ENCODE peak calls at places on chromosome 12, in nine cellular contexts. T, F, X, I, M, Z, W, A and O are unnamed samples.

GRCh38 chr12:2248087-2248900 is 195.5 kb downstream of the CACNA1C start:
- DNase-seq in T (no peak), F (no peak), X (no peak), I (no peak), M (peak), Z (no peak), W (no peak), A (no peak), O (no peak)

GRCh38 chr12:6791931-6792520 is 2.7 kb downstream of the CD4 start:
- DNase-seq in T (no peak), F (no peak), X (no peak), I (peak), M (no peak), Z (no peak), W (no peak), A (no peak), O (no peak)

GRCh38 chr12:29333178-29333577 is 47.8 kb downstream of the ERGIC2 start:
- DNase-seq in T (no peak), F (no peak), X (no peak), I (no peak), M (no peak), Z (no peak), W (peak), A (no peak), O (no peak)

GRCh38 chr12:21852251-21852650 is 77.7 kb upstream of the KCNJ8 start:
- DNase-seq in T (no peak), F (no peak), X (no peak), I (no peak), M (no peak), Z (no peak), W (peak), A (no peak), O (no peak)

GRCh38 chr12:40730281-40730680 is 38.0 kb downstream of the CNTN1 start:
- DNase-seq in T (no peak), F (no peak), X (no peak), I (no peak), M (no peak), Z (no peak), W (no peak), A (no peak), O (no peak)

GRCh38 chr12:131187602-131188001 is 233.9 kb downstream of the ADGRD1 start:
- DNase-seq in T (no peak), F (no peak), X (no peak), I (no peak), M (no peak), Z (no peak), W (no peak), A (no peak), O (no peak)

GRCh38 chr12:28955921-28956320 is 193.2 kb upstream of the FAR2 start:
- DNase-seq in T (no peak), F (no peak), X (no peak), I (no peak), M (no peak), Z (no peak), W (peak), A (no peak), O (no peak)

GRCh38 chr12:7542046-7542445 is 38.5 kb upstream of the CD163 start:
- DNase-seq in T (no peak), F (no peak), X (no peak), I (no peak), M (no peak), Z (no peak), W (no peak), A (no peak), O (no peak)

GRCh38 chr12:111240374-111240773 is 128.5 kb downstream of the PHETA1 start:
- DNase-seq in T (no peak), F (no peak), X (no peak), I (no peak), M (no peak), Z (no peak), W (no peak), A (no peak), O (no peak)

GRCh38 chr12:53495903-53496751 is 3.1 kb downstream of the MAP3K12 start:
- DNase-seq in T (no peak), F (peak), X (peak), I (peak), M (peak), Z (no peak), W (no peak), A (no peak), O (peak)

GRCh38 chr12:63821781-63822251 is 22.7 kb upstream of the SRGAP1 start:
- DNase-seq in T (no peak), F (no peak), X (peak), I (no peak), M (no peak), Z (peak), W (no peak), A (no peak), O (no peak)

GRCh38 chr12:48105321-48105866 is 485 bp downstream of the SENP1 start:
- DNase-seq in T (no peak), F (no peak), X (no peak), I (peak), M (no peak), Z (no peak), W (peak), A (peak), O (no peak)

GRCh38 chr12:109727039-109727723 is 13.6 kb downstream of the FAM222A start:
- DNase-seq in T (no peak), F (peak), X (peak), I (no peak), M (no peak), Z (peak), W (no peak), A (no peak), O (peak)

GRCh38 chr12:41220931-41221330 is 32.8 kb downstream of the PDZRN4 start:
- DNase-seq in T (no peak), F (no peak), X (no peak), I (no peak), M (no peak), Z (no peak), W (no peak), A (no peak), O (no peak)

GRCh38 chr12:52691076-52691764 is 11.0 kb upstream of the KRT1 start:
- DNase-seq in T (no peak), F (peak), X (no peak), I (no peak), M (peak), Z (no peak), W (no peak), A (no peak), O (no peak)

GRCh38 chr12:69985656-69986055 is 160.6 kb downstream of the MYRFL start:
- DNase-seq in T (peak), F (peak), X (peak), I (peak), M (peak), Z (no peak), W (peak), A (peak), O (no peak)

GRCh38 chr12:97643961-97644360 is 181.4 kb downstream of the RMST start:
- DNase-seq in T (no peak), F (no peak), X (no peak), I (no peak), M (no peak), Z (no peak), W (no peak), A (no peak), O (no peak)

GRCh38 chr12:89947437-89948265 is 239.0 kb upstream of the ATP2B1 start:
- DNase-seq in T (no peak), F (peak), X (no peak), I (no peak), M (no peak), Z (no peak), W (peak), A (peak), O (no peak)

GRCh38 chr12:24991209-24992049 is 42.5 kb upstream of the BCAT1 start:
- DNase-seq in T (peak), F (no peak), X (no peak), I (peak), M (no peak), Z (no peak), W (peak), A (peak), O (peak)

GRCh38 chr12:48651681-48652080 is 30.4 kb downstream of the KANSL2 start:
- DNase-seq in T (no peak), F (no peak), X (no peak), I (no peak), M (no peak), Z (no peak), W (no peak), A (no peak), O (no peak)

GRCh38 chr12:132941336-132941954 is 14.7 kb downstream of the ZNF605 start:
- DNase-seq in T (no peak), F (no peak), X (no peak), I (no peak), M (no peak), Z (no peak), W (no peak), A (no peak), O (no peak)

GRCh38 chr12:107368586-107368985 is 275.2 kb upstream of the CRY1 start:
- DNase-seq in T (no peak), F (no peak), X (no peak), I (no peak), M (no peak), Z (no peak), W (no peak), A (no peak), O (no peak)

GRCh38 chr12:107372229-107372658 is 278.9 kb upstream of the CRY1 start:
- DNase-seq in T (no peak), F (no peak), X (no peak), I (peak), M (no peak), Z (no peak), W (no peak), A (peak), O (no peak)

GRCh38 chr12:107366322-107366721 is 273.0 kb upstream of the CRY1 start:
- DNase-seq in T (no peak), F (no peak), X (no peak), I (no peak), M (no peak), Z (no peak), W (no peak), A (no peak), O (no peak)

GRCh38 chr12:107369006-107369405 is 275.7 kb upstream of the CRY1 start:
- DNase-seq in T (no peak), F (no peak), X (no peak), I (no peak), M (no peak), Z (no peak), W (no peak), A (no peak), O (no peak)

GRCh38 chr12:107369679-107370078 is 276.3 kb upstream of the CRY1 start:
- DNase-seq in T (no peak), F (no peak), X (no peak), I (no peak), M (no peak), Z (no peak), W (no peak), A (no peak), O (no peak)
- H3K27ac ChIP-seq in T (no peak), F (no peak), X (no peak), I (no peak), M (no peak), Z (no peak), W (no peak), A (no peak), O (no peak)

GRCh38 chr12:753401-754237 is 1.2 kb downstream of the WNK1 start:
- DNase-seq in T (no peak), F (peak), X (peak), I (peak), M (peak), Z (peak), W (no peak), A (no peak), O (peak)
- H3K27ac ChIP-seq in T (peak), F (no peak), X (peak), I (peak), M (peak), Z (peak), W (peak), A (peak), O (peak)

GRCh38 chr12:76784600-76785051 is 20.7 kb downstream of the ZDHHC17 start:
- DNase-seq in T (no peak), F (no peak), X (no peak), I (no peak), M (no peak), Z (no peak), W (peak), A (no peak), O (no peak)
- H3K27ac ChIP-seq in T (no peak), F (no peak), X (peak), I (no peak), M (peak), Z (no peak), W (peak), A (no peak), O (no peak)

GRCh38 chr12:11793896-11794295 is 144.4 kb downstream of the ETV6 start:
- DNase-seq in T (no peak), F (no peak), X (peak), I (no peak), M (no peak), Z (no peak), W (no peak), A (no peak), O (no peak)

GRCh38 chr12:11795192-11795909 is 145.9 kb downstream of the ETV6 start:
- DNase-seq in T (peak), F (no peak), X (no peak), I (peak), M (peak), Z (no peak), W (no peak), A (peak), O (no peak)

GRCh38 chr12:11794311-11794710 is 144.8 kb downstream of the ETV6 start:
- DNase-seq in T (no peak), F (no peak), X (no peak), I (no peak), M (no peak), Z (no peak), W (no peak), A (no peak), O (no peak)

GRCh38 chr12:11795910-11796459 is 146.5 kb downstream of the ETV6 start:
- DNase-seq in T (peak), F (no peak), X (no peak), I (no peak), M (no peak), Z (no peak), W (peak), A (peak), O (no peak)

GRCh38 chr12:11794751-11795150 is 145.3 kb downstream of the ETV6 start:
- DNase-seq in T (no peak), F (no peak), X (no peak), I (no peak), M (no peak), Z (no peak), W (no peak), A (no peak), O (no peak)
- H3K27ac ChIP-seq in T (peak), F (no peak), X (no peak), I (peak), M (peak), Z (peak), W (peak), A (peak), O (no peak)

GRCh38 chr12:106359620-106360399 is 2.3 kb downstream of the POLR3B start:
- DNase-seq in T (no peak), F (no peak), X (no peak), I (no peak), M (no peak), Z (no peak), W (no peak), A (no peak), O (no peak)
- H3K27ac ChIP-seq in T (no peak), F (no peak), X (no peak), I (no peak), M (no peak), Z (no peak), W (no peak), A (peak), O (no peak)

DNA sequence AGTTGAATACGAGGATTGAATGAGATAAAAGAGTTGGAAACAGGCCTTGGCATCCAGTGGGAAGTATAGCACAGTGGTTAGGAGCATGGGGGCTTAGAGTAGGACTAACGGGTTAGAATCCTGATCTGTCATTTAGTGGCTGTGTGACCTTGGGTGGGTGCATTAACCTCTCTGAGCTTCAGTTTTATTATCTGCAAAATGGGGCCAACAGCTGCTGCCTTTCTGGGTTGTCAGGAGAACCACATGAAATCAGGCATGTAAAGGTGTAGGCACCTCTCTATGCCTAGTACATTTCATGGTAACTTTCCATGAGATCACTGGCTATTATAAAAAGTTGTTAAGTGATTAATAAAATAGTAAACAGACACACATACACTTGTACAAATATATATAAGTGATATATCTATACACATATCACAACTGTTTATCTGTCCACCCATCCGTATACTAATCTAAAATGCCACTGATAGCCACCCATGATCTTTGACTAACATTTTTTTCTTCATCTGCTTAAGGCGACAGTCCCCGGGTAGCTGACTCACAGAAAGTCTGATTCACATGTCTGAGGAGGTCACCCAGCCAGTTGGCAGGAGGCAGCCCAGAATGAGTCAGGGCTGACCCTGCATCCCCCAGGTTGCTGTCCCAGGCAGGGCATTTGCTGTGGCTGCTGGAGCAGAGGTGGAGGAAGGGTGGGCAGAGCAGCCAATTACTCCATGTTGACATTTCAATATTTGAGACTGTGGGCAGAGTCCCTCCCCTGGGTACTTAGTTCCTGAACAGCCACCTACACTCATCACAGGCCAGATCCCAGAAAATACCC is 125.6 kb upstream of the NOS1 start:
- DNase-seq in T (peak), F (peak), X (no peak), I (no peak), M (no peak), Z (peak), W (peak), A (peak), O (no peak)
- H3K27ac ChIP-seq in T (peak), F (no peak), X (no peak), I (no peak), M (no peak), Z (no peak), W (peak), A (no peak), O (no peak)

GRCh38 chr12:122891661-122892525 is 4.0 kb downstream of the VPS37B start:
- DNase-seq in T (no peak), F (peak), X (no peak), I (peak), M (no peak), Z (no peak), W (peak), A (no peak), O (no peak)

GRCh38 chr12:122886851-122887816 is 8.8 kb downstream of the VPS37B start:
- DNase-seq in T (peak), F (peak), X (no peak), I (no peak), M (peak), Z (no peak), W (peak), A (peak), O (no peak)

GRCh38 chr12:122888232-122888752 is 7.6 kb downstream of the VPS37B start:
- DNase-seq in T (peak), F (peak), X (no peak), I (peak), M (peak), Z (no peak), W (peak), A (peak), O (no peak)

GRCh38 chr12:122887817-122888212 is 8.1 kb downstream of the VPS37B start:
- DNase-seq in T (no peak), F (no peak), X (no peak), I (no peak), M (no peak), Z (no peak), W (no peak), A (no peak), O (no peak)

DNA sequence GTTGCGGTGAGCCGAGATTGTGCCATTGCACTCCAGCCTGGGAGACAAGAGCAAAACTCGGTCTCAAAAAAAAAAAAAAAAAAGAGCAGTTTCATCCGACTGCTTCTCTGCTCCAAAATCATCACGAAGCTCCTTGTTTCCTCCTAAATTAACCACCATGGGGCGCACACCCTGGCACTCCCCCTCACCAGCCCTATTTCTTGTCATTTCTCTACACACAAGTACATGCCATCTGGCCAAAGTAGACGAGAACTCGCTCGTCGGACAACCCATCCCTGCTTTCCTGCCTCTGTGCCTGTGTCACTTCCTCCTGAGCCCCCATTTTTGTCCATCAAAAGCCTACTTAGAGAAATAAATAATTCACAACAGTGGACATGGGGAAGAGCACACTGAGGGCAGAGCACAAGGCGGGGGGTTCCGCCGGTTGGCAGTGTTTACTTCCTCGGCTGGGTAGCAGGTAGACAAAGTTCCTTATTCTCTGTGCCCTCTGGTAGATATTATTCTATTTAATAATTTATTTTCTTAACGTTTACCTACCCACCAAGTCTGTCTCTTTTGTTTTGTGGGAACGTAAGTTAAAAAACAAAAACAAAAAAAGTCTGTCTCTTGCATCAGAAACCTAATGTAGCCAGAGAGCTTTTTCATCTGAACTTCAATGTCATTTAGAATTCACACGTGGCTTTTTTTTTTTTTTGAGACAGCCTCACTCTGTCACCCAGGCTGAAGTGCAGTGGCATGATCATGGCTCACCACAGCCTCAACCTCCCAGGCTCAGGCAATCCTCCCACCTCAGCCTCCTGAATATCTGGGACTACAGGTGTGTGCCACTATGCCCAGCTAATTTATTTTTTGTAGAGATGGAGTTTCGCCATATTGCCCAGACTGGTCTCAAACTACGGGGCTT is 6.0 kb downstream of the VPS37B start:
- DNase-seq in T (no peak), F (no peak), X (no peak), I (peak), M (no peak), Z (no peak), W (no peak), A (no peak), O (no peak)
- H3K27ac ChIP-seq in T (peak), F (no peak), X (no peak), I (peak), M (peak), Z (peak), W (peak), A (peak), O (no peak)

GRCh38 chr12:92810370-92810769 is 107.6 kb downstream of the PLEKHG7 start:
- DNase-seq in T (no peak), F (no peak), X (no peak), I (no peak), M (no peak), Z (no peak), W (no peak), A (no peak), O (no peak)

DNA sequence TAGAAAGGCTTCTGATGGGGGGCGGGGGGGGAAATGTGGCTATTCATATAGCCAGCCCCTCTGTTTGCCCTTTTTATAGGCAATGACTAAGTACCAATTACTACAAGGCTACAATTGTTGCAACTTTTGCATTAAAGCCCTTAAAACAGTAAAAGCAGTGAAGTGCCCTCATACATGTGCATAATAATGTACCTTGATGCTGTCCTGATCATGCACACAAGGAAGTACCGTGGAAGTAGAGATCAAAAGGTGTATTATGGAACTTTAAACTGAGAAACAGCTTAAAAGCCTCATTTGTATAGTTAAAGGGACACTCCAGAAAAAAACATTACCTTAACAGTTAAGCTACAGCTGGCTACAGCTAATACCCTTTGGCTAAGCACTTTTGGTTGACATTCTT is 111.8 kb downstream of the PLEKHG7 start:
- DNase-seq in T (no peak), F (no peak), X (no peak), I (no peak), M (no peak), Z (no peak), W (peak), A (no peak), O (no peak)
- H3K27ac ChIP-seq in T (no peak), F (no peak), X (no peak), I (no peak), M (no peak), Z (no peak), W (no peak), A (no peak), O (no peak)